ENCODE peak calls at places on chromosome 20, in eight cellular contexts. A, L, Y, B, E, I, Z and F are unnamed samples.

GRCh38 chr20:924639-925038 is 8.5 kb upstream of the ANGPT4 start:
- DNase-seq in B (peak; percentile 84), Y (no peak), I (no peak), A (no peak), L (peak; percentile 45), E (no peak), Z (no peak), F (no peak)

GRCh38 chr20:9626357-9626756 is 112.0 kb downstream of the LAMP5 start:
- DNase-seq in I (no peak), Y (no peak), A (no peak), Z (no peak), L (no peak), E (no peak), B (peak; percentile 59), F (no peak)

GRCh38 chr20:3898639-3899038 is 9.5 kb downstream of the PANK2 start:
- DNase-seq in Y (no peak), I (no peak), L (no peak), E (no peak), Z (no peak), B (no peak), A (no peak), F (no peak)

GRCh38 chr20:53750827-53751393 is 157.3 kb upstream of the ZNF217 start:
- DNase-seq in Y (peak; percentile 60), A (no peak), E (no peak), L (no peak), Z (peak; percentile 35), I (no peak), B (no peak), F (no peak)

GRCh38 chr20:59850018-59850641 is 83.3 kb downstream of the SYCP2 start:
- DNase-seq in A (no peak), L (no peak), Y (no peak), B (peak; percentile 67), E (no peak), I (peak; percentile 20), Z (no peak), F (no peak)

GRCh38 chr20:10501377-10501776 is 66.3 kb downstream of the SLX4IP start:
- DNase-seq in A (no peak), B (no peak), Z (peak; percentile 32), Y (no peak), L (no peak), E (no peak), I (no peak), F (peak; percentile 75)

GRCh38 chr20:46558511-46558959 is 8.1 kb upstream of the OCSTAMP start:
- DNase-seq in B (no peak), E (no peak), A (peak; percentile 81), Y (no peak), I (no peak), L (no peak), Z (no peak), F (no peak)

GRCh38 chr20:32386091-32386490 is 28.0 kb downstream of the ASXL1 start:
- DNase-seq in E (no peak), Y (no peak), I (no peak), B (no peak), A (no peak), L (no peak), Z (no peak), F (no peak)

GRCh38 chr20:32277361-32278198 is at the start of gene KIF3B:
- DNase-seq in E (peak; percentile 87), A (peak; percentile 93), Z (peak; percentile 87), I (peak; percentile 65), B (peak; percentile 85), Y (peak; percentile 82), L (peak; percentile 94), F (peak; percentile 92)

GRCh38 chr20:63698739-63699465 is 2.5 kb downstream of the TNFRSF6B start:
- DNase-seq in E (no peak), Y (peak; percentile 53), A (peak; percentile 94), Z (no peak), I (no peak), B (no peak), L (peak; percentile 62), F (peak; percentile 67)
- H3K4me3 ChIP-seq in E (peak overlapping the region; percentile 13), Y (no peak overlapping the region), A (no peak overlapping the region), Z (no peak overlapping the region), I (no peak overlapping the region), B (no peak overlapping the region), L (no peak overlapping the region), F (no peak overlapping the region)

DNA sequence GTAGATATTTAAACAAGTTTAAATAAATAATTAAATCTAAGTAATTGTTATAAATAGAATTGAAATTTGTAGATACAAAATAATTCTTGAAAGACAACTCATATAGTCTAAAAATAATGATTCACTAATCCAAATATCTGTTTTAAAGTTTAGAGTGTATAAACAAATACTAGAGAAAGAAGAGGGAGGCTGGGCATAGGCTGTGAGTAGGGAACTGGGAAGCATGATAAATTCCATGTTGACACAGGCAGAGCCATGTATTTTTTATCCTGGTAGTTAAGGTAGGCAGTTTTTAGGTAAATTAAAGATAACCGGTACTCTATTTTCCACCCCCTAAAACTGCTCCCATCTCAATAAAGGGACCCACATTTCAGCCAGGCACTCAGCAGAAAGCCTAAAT is 11.7 kb upstream of the RIN2 start:
- DNase-seq in L (no peak), I (no peak), A (no peak), Y (no peak), E (no peak), Z (no peak), B (no peak), F (no peak)
- H3K27ac ChIP-seq in L (no peak overlapping the region), I (no peak overlapping the region), A (no peak overlapping the region), Y (no peak overlapping the region), E (no peak overlapping the region), Z (no peak overlapping the region), B (no peak overlapping the region), F (no peak overlapping the region)

DNA sequence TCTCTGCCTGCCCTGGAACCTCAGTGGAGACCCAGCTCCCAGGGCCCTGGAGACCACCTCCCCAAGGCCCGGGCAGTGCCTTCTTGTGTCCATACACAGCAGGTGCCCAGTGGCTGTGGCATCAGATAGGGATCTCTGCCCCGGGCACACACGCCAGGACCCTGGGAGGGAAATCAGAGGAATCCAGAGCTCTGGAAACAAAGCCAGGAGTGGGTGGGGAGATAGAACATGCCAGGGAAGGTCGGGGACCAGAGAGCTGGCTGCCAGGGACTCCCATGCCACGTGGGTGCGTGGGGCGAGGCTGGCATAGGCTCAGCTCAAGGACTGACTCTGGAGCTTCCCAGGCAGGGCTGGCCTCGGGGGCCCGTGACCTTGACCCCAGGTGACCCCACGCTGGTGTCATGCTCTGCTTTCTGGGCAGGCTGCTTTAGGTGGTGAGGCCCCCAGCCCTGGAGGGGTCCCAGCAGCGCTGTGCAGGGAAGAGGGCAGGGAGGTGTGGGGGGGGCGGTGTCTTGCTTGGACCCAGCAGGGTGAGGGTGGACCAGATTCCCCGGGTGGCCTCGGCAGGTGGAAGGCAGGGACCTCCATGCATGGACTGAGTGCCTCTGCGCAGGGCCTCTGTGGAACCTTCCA is 17.6 kb upstream of the GATA5 start:
- DNase-seq in Z (no peak), L (no peak), I (no peak), A (no peak), Y (no peak), E (no peak), B (no peak), F (no peak)
- H3K4me1 ChIP-seq in Z (no peaks in the 10 kb centered on the region), L (no peaks in the 10 kb centered on the region), I (no peaks in the 10 kb centered on the region), A (no peaks in the 10 kb centered on the region), Y (no peaks in the 10 kb centered on the region), E (peaks cover 41% of the 10 kb centered on the region), B (peaks cover 8% of the 10 kb centered on the region), F (peaks cover 10% of the 10 kb centered on the region)

GRCh38 chr20:49430320-49430719 is 52.1 kb downstream of the KCNB1 start:
- DNase-seq in L (no peak), B (no peak), A (no peak), Z (no peak), Y (no peak), I (no peak), E (no peak), F (no peak)
- H3K4me3 ChIP-seq in L (no peak overlapping the region), B (no peak overlapping the region), A (no peak overlapping the region), Z (no peak overlapping the region), Y (no peak overlapping the region), I (no peak overlapping the region), E (no peak overlapping the region), F (no peak overlapping the region)